ENCODE peak calls at places on chromosome 3, in four cellular contexts. A, T, U and N are unnamed samples.

GRCh38 chr3:133479401-133479800 is 79.5 kb downstream of the BFSP2 start:
- DNase-seq in A (no peak), T (no peak), U (no peak), N (no peak)

GRCh38 chr3:187909871-187910270 is 164.6 kb upstream of the BCL6 start:
- DNase-seq in A (no peak), T (no peak), U (no peak), N (no peak)

GRCh38 chr3:9718118-9718517 is 13.4 kb upstream of the BRPF1 start:
- DNase-seq in A (no peak), T (no peak), U (no peak), N (no peak)

GRCh38 chr3:84547971-84548970 is 410.5 kb upstream of the CADM2 start:
- DNase-seq in A (no peak), T (peak; percentile 60), U (peak; percentile 2), N (no peak)

GRCh38 chr3:161358488-161358887 is 12.8 kb downstream of the SPTSSB start:
- DNase-seq in A (no peak), T (no peak), U (no peak), N (no peak)

GRCh38 chr3:39254806-39255449 is 24.9 kb downstream of the CX3CR1 start:
- DNase-seq in A (no peak), T (no peak), U (peak; percentile 75), N (no peak)

GRCh38 chr3:160486459-160486869 is 36.9 kb upstream of the TRIM59 start:
- DNase-seq in A (peak; percentile 53), T (no peak), U (peak; percentile 44), N (no peak)

GRCh38 chr3:67011414-67012131 is 13.5 kb downstream of the KBTBD8 start:
- DNase-seq in A (no peak), T (no peak), U (no peak), N (no peak)